ENCODE peak calls at places on chromosome 16, in eight cellular contexts. C, M, A, N, W, Z, R and H are unnamed samples. For H3K4me1, the result is how much of the 10 kb centered on the place peaks cover.

GRCh38 chr16:22191966-22192260 is 14.2 kb upstream of the EEF2K start:
- DNase-seq in A (no peak), W (peak), M (no peak), N (peak), Z (peak), R (no peak), C (no peak), H (peak)

GRCh38 chr16:81650982-81651562 is 128.0 kb upstream of the PLCG2 start:
- DNase-seq in M (peak), A (peak), N (no peak), Z (no peak), W (peak), R (peak), C (peak), H (no peak)

GRCh38 chr16:88652763-88653065 is 1.9 kb upstream of the CYBA start:
- DNase-seq in M (no peak), R (no peak), Z (no peak), A (no peak), C (no peak), N (no peak), W (no peak), H (no peak)

GRCh38 chr16:58511933-58512815 is 3.1 kb upstream of the SETD6 start:
- DNase-seq in C (peak), W (peak), R (peak), N (peak), M (peak), A (peak), Z (peak), H (peak)

GRCh38 chr16:68466174-68466573 is 17.9 kb upstream of the SMPD3 start:
- DNase-seq in R (no peak), C (no peak), A (no peak), N (no peak), Z (no peak), W (no peak), M (no peak), H (no peak)

GRCh38 chr16:12613131-12613991 is 190.3 kb downstream of the CPPED1 start:
- DNase-seq in C (peak), M (peak), Z (peak), N (no peak), W (no peak), R (no peak), A (no peak), H (no peak)

GRCh38 chr16:31351937-31352315 is 3.0 kb upstream of the ITGAX start:
- DNase-seq in C (no peak), W (no peak), N (no peak), M (no peak), A (no peak), R (no peak), Z (no peak), H (no peak)

GRCh38 chr16:86809458-86809955 is 231.2 kb downstream of the FOXL1 start:
- DNase-seq in A (no peak), W (no peak), Z (peak), R (no peak), C (peak), M (peak), N (no peak), H (no peak)

GRCh38 chr16:27181020-27181419 is 22.3 kb upstream of the KDM8 start:
- DNase-seq in M (no peak), W (no peak), R (no peak), Z (no peak), C (peak), N (no peak), A (no peak), H (no peak)

GRCh38 chr16:5918553-5919127 is 821.0 kb upstream of the EEF2KMT start:
- DNase-seq in R (no peak), W (no peak), N (no peak), C (peak), A (no peak), M (no peak), Z (no peak), H (no peak)

GRCh38 chr16:82955836-82956348 is 329.1 kb downstream of the CDH13 start:
- DNase-seq in R (no peak), Z (no peak), M (no peak), C (no peak), W (no peak), N (no peak), A (no peak), H (no peak)

GRCh38 chr16:3443108-3444031 is at the start of the genes NAA60 and ZNF597:
- DNase-seq in M (peak), N (peak), R (peak), C (peak), A (peak), Z (peak), W (peak), H (peak)

GRCh38 chr16:84593825-84594724 is 23.8 kb downstream of the COTL1 start:
- DNase-seq in N (peak), C (no peak), A (no peak), M (peak), R (no peak), Z (no peak), W (peak), H (peak)

GRCh38 chr16:80996688-80997138 is 10.0 kb downstream of the CMC2 start:
- DNase-seq in M (no peak), C (no peak), A (no peak), R (peak), Z (no peak), W (no peak), N (no peak), H (no peak)

GRCh38 chr16:81378049-81378448 is 63.3 kb downstream of the GAN start:
- DNase-seq in A (no peak), R (no peak), Z (no peak), N (no peak), W (no peak), C (no peak), M (no peak), H (no peak)

GRCh38 chr16:6571044-6571443 is 761.6 kb upstream of the RBFOX1 start:
- DNase-seq in C (peak), M (no peak), A (no peak), R (peak), N (no peak), W (no peak), Z (no peak), H (no peak)

GRCh38 chr16:89823087-89823823 is 5.0 kb upstream of the SPIRE2 start:
- DNase-seq in M (no peak), C (peak), Z (no peak), N (no peak), R (no peak), W (no peak), A (no peak), H (no peak)

GRCh38 chr16:29011112-29011511 is 26.3 kb downstream of the LAT start:
- DNase-seq in R (peak), W (no peak), C (peak), Z (no peak), A (no peak), M (no peak), N (no peak), H (no peak)

GRCh38 chr16:14419817-14420216 is 210.2 kb downstream of the PARN start:
- DNase-seq in M (no peak), C (no peak), Z (no peak), R (no peak), W (no peak), N (no peak), A (no peak), H (no peak)

GRCh38 chr16:53911506-53911905 is 207.6 kb downstream of the FTO start:
- DNase-seq in R (no peak), W (no peak), Z (no peak), C (no peak), A (no peak), M (no peak), N (no peak), H (no peak)
- H3K27ac ChIP-seq in R (no peak), W (no peak), Z (no peak), C (no peak), A (no peak), M (no peak), N (no peak), H (no peak)

DNA sequence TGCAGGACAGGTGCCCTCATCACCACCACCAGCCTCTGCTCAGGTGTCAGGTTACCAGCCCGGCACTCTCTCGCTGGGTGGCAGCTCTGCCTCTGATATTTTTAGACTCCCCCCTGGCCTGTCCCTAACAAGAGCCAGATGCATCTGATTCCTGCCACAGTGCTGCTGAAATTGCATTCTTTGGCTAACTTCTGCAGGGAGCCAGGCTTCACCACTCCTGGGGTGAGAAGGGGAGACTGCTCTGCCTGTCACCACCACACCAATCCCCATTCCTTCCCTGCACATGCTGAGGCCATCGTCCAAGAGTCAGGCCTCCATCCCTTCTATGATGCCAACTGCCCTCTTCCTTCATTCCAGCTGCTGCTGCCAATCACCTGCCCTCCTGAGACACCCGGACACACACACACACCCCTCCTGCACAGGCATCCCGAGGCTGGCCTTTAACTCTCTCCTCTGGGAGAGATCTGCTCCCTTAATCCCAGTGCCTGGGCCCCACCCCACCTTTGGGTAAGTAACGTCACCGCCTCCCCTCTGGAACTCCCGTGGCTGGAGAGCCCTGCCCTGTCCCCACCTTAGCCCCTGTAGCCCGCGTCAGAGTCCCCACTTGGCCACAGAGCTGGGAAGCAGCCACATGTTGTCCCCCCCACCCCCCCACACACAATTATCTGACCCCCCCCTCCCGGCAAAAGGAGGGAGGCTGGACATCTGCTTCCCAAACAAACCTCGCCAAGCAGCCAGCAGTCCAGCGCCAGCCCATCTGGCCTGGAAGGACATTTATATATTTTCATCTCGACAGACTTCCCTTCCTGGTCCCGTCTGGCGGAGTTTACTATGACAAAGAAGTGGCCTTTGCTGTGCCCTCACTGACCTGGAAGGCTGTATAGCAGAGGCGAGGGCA is 2.8 kb downstream of the EMP2 start:
- DNase-seq in N (no peak), C (peak), M (no peak), A (no peak), R (no peak), Z (no peak), W (no peak), H (no peak)
- H3K4me1 ChIP-seq in N (under half), C (under half), M (under half), A (under half), R (under half), Z (under half), W (under half), H (under half)

DNA sequence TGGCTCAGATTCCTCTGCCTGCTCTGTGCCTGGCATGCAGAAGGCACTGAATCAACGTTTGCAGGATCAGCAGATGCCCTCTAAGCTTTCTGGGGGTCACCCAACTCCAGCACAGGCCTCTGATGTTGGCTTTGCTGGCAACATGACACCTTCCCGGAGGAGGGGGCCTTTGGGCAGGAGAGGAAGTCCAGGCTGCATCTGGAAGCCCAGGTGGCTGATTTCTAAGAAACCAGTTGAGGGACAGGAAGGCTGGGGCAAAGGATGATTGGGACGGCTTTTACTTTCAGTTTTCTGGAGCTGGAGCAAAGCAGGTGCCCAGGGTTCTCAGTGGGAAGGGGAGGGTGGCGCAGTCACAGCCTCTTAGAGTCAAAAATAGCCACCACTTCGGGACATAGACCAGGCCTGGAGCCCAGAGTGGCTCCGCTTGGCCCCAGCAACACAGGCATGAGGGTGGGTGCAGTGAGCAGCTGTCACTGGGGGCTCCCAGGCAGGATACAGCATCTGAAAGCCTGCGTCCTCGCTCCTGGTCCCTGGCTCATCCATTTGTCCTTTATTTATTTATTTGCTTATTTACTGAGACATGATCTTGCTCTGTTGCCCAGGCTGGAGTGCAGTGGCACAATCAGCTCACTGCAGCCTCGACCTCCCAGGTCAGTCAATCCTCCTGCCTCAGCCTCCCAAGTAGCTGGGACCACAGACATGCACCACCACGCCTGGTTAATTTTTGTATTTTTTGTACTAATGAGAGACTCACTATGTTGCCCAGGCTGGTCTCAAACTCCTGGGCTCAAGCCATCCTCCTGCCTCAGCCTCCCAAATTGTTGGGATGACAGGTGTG is 15.1 kb downstream of the SOCS1 start:
- DNase-seq in N (no peak), M (no peak), W (no peak), A (no peak), R (no peak), C (no peak), Z (no peak), H (peak)
- H3K4me3 ChIP-seq in N (no peak), M (no peak), W (no peak), A (no peak), R (no peak), C (no peak), Z (no peak), H (no peak)

GRCh38 chr16:11218324-11218962 is 37.6 kb downstream of the SOCS1 start:
- DNase-seq in Z (no peak), W (no peak), M (peak), C (no peak), N (no peak), R (peak), A (no peak), H (no peak)
- H3K27ac ChIP-seq in Z (no peak), W (no peak), M (no peak), C (no peak), N (no peak), R (no peak), A (no peak), H (no peak)